ENCODE peak calls at places on chromosome 1, in eight cellular contexts. One of them, this sample, is unnamed.

GRCh38 chr1:31791131-31791858 is 24.5 kb downstream of the SPOCD1 start:
- DNase-seq in suprapubic skin: no peak
- DNase-seq in breast epithelium: no peak
- DNase-seq in spleen: peak
- DNase-seq in stomach: no peak
- DNase-seq in HepG2: no peak
- DNase-seq in HCT116: no peak
- DNase-seq in transverse colon: no peak
- DNase-seq in this sample: peak

GRCh38 chr1:85148524-85149250 is 52.1 kb downstream of the SYDE2 start:
- DNase-seq in HepG2: no peak
- DNase-seq in stomach: no peak
- DNase-seq in suprapubic skin: no peak
- DNase-seq in HCT116: no peak
- DNase-seq in breast epithelium: no peak
- DNase-seq in spleen: no peak
- DNase-seq in transverse colon: no peak
- DNase-seq in this sample: no peak

GRCh38 chr1:33966346-33967141 is 102.7 kb downstream of the HMGB4 start:
- DNase-seq in suprapubic skin: no peak
- DNase-seq in spleen: no peak
- DNase-seq in HepG2: no peak
- DNase-seq in transverse colon: no peak
- DNase-seq in breast epithelium: no peak
- DNase-seq in HCT116: no peak
- DNase-seq in stomach: no peak
- DNase-seq in this sample: no peak

GRCh38 chr1:200483491-200484143 is 73.8 kb upstream of the ZNF281 start:
- DNase-seq in HepG2: peak
- DNase-seq in stomach: peak
- DNase-seq in HCT116: peak
- DNase-seq in spleen: no peak
- DNase-seq in suprapubic skin: no peak
- DNase-seq in transverse colon: no peak
- DNase-seq in breast epithelium: no peak
- DNase-seq in this sample: no peak

GRCh38 chr1:172719694-172720138 is 60.8 kb downstream of the FASLG start:
- DNase-seq in breast epithelium: no peak
- DNase-seq in transverse colon: no peak
- DNase-seq in stomach: no peak
- DNase-seq in spleen: no peak
- DNase-seq in HCT116: peak
- DNase-seq in suprapubic skin: no peak
- DNase-seq in HepG2: peak
- DNase-seq in this sample: no peak

GRCh38 chr1:153790996-153791855 is 16.0 kb downstream of the SLC27A3 start:
- DNase-seq in suprapubic skin: no peak
- DNase-seq in transverse colon: peak
- DNase-seq in breast epithelium: no peak
- DNase-seq in spleen: peak
- DNase-seq in HCT116: no peak
- DNase-seq in HepG2: no peak
- DNase-seq in stomach: no peak
- DNase-seq in this sample: no peak

GRCh38 chr1:10561955-10562354 is 87.2 kb downstream of the PEX14 start:
- DNase-seq in transverse colon: no peak
- DNase-seq in HepG2: no peak
- DNase-seq in suprapubic skin: no peak
- DNase-seq in spleen: no peak
- DNase-seq in HCT116: peak
- DNase-seq in stomach: no peak
- DNase-seq in breast epithelium: no peak
- DNase-seq in this sample: no peak

GRCh38 chr1:14809186-14809981 is 210.9 kb downstream of the KAZN start:
- DNase-seq in transverse colon: no peak
- DNase-seq in spleen: no peak
- DNase-seq in HCT116: no peak
- DNase-seq in suprapubic skin: no peak
- DNase-seq in stomach: no peak
- DNase-seq in breast epithelium: no peak
- DNase-seq in HepG2: no peak
- DNase-seq in this sample: no peak

GRCh38 chr1:182389619-182390047 is 2.0 kb downstream of the GLUL start:
- DNase-seq in breast epithelium: peak
- DNase-seq in spleen: no peak
- DNase-seq in stomach: no peak
- DNase-seq in HCT116: no peak
- DNase-seq in HepG2: peak
- DNase-seq in suprapubic skin: no peak
- DNase-seq in transverse colon: peak
- DNase-seq in this sample: peak

GRCh38 chr1:162587347-162587746 is 25.8 kb downstream of the UAP1 start:
- DNase-seq in breast epithelium: peak
- DNase-seq in stomach: peak
- DNase-seq in spleen: no peak
- DNase-seq in HepG2: no peak
- DNase-seq in HCT116: no peak
- DNase-seq in transverse colon: no peak
- DNase-seq in suprapubic skin: no peak
- DNase-seq in this sample: no peak

GRCh38 chr1:43243299-43243698 is 26.5 kb upstream of the TMEM125 start:
- DNase-seq in HepG2: no peak
- DNase-seq in suprapubic skin: no peak
- DNase-seq in HCT116: no peak
- DNase-seq in breast epithelium: peak
- DNase-seq in spleen: no peak
- DNase-seq in transverse colon: no peak
- DNase-seq in stomach: no peak
- DNase-seq in this sample: no peak

GRCh38 chr1:36248250-36248894 is 24.1 kb downstream of the THRAP3 start:
- DNase-seq in breast epithelium: peak
- DNase-seq in HCT116: peak
- DNase-seq in suprapubic skin: no peak
- DNase-seq in stomach: peak
- DNase-seq in transverse colon: peak
- DNase-seq in spleen: no peak
- DNase-seq in HepG2: peak
- DNase-seq in this sample: peak
- TF ChIP-seq POLR2AphosphoS5 in breast epithelium: peak
- TF ChIP-seq POLR2AphosphoS5 in HCT116: no peak
- TF ChIP-seq POLR2AphosphoS5 in suprapubic skin: no peak
- TF ChIP-seq POLR2AphosphoS5 in stomach: peak
- TF ChIP-seq POLR2AphosphoS5 in transverse colon: no peak
- TF ChIP-seq POLR2AphosphoS5 in spleen: no peak
- TF ChIP-seq POLR2AphosphoS5 in HepG2: no peak
- TF ChIP-seq POLR2AphosphoS5 in this sample: peak

GRCh38 chr1:63069214-63069613 is 253.2 kb upstream of the FOXD3 start:
- DNase-seq in HCT116: no peak
- DNase-seq in transverse colon: no peak
- DNase-seq in breast epithelium: no peak
- DNase-seq in HepG2: no peak
- DNase-seq in suprapubic skin: no peak
- DNase-seq in spleen: no peak
- DNase-seq in stomach: no peak
- DNase-seq in this sample: no peak

GRCh38 chr1:63068626-63069025 is 253.7 kb upstream of the FOXD3 start:
- DNase-seq in HepG2: no peak
- DNase-seq in transverse colon: no peak
- DNase-seq in HCT116: no peak
- DNase-seq in suprapubic skin: no peak
- DNase-seq in stomach: no peak
- DNase-seq in breast epithelium: no peak
- DNase-seq in spleen: no peak
- DNase-seq in this sample: no peak

GRCh38 chr1:63074321-63074720 is 248.0 kb upstream of the FOXD3 start:
- DNase-seq in suprapubic skin: no peak
- DNase-seq in transverse colon: no peak
- DNase-seq in HepG2: no peak
- DNase-seq in breast epithelium: no peak
- DNase-seq in HCT116: no peak
- DNase-seq in stomach: no peak
- DNase-seq in spleen: no peak
- DNase-seq in this sample: peak

GRCh38 chr1:63073530-63074306 is 248.6 kb upstream of the FOXD3 start:
- DNase-seq in HCT116: no peak
- DNase-seq in breast epithelium: no peak
- DNase-seq in transverse colon: no peak
- DNase-seq in HepG2: no peak
- DNase-seq in suprapubic skin: no peak
- DNase-seq in stomach: no peak
- DNase-seq in spleen: no peak
- DNase-seq in this sample: no peak
- TF ChIP-seq CTCF in HCT116: no peak
- TF ChIP-seq CTCF in breast epithelium: no peak
- TF ChIP-seq CTCF in transverse colon: no peak
- TF ChIP-seq CTCF in HepG2: no peak
- TF ChIP-seq CTCF in suprapubic skin: no peak
- TF ChIP-seq CTCF in stomach: no peak
- TF ChIP-seq CTCF in spleen: no peak
- TF ChIP-seq CTCF in this sample: no peak

GRCh38 chr1:150268706-150269403 is at the start of gene APH1A:
- DNase-seq in spleen: peak
- DNase-seq in transverse colon: peak
- DNase-seq in HepG2: peak
- DNase-seq in breast epithelium: peak
- DNase-seq in HCT116: peak
- DNase-seq in stomach: peak
- DNase-seq in suprapubic skin: peak
- DNase-seq in this sample: peak
- TF ChIP-seq POLR2A in spleen: peak
- TF ChIP-seq POLR2A in transverse colon: peak
- TF ChIP-seq POLR2A in HepG2: peak
- TF ChIP-seq POLR2A in breast epithelium: peak
- TF ChIP-seq POLR2A in HCT116: no peak
- TF ChIP-seq POLR2A in stomach: no peak
- TF ChIP-seq POLR2A in suprapubic skin: no peak
- TF ChIP-seq POLR2A in this sample: peak

GRCh38 chr1:117815105-117815812 is 114.2 kb downstream of the GDAP2 start:
- DNase-seq in transverse colon: no peak
- DNase-seq in spleen: no peak
- DNase-seq in HepG2: no peak
- DNase-seq in stomach: no peak
- DNase-seq in breast epithelium: no peak
- DNase-seq in HCT116: no peak
- DNase-seq in suprapubic skin: no peak
- DNase-seq in this sample: no peak

GRCh38 chr1:117812868-117813511 is 116.4 kb downstream of the GDAP2 start:
- DNase-seq in breast epithelium: no peak
- DNase-seq in HCT116: no peak
- DNase-seq in spleen: no peak
- DNase-seq in transverse colon: no peak
- DNase-seq in suprapubic skin: no peak
- DNase-seq in HepG2: peak
- DNase-seq in stomach: no peak
- DNase-seq in this sample: no peak

GRCh38 chr1:117810553-117810952 is 118.9 kb downstream of the GDAP2 start:
- DNase-seq in breast epithelium: no peak
- DNase-seq in stomach: no peak
- DNase-seq in transverse colon: no peak
- DNase-seq in suprapubic skin: no peak
- DNase-seq in HCT116: no peak
- DNase-seq in HepG2: no peak
- DNase-seq in spleen: no peak
- DNase-seq in this sample: no peak

DNA sequence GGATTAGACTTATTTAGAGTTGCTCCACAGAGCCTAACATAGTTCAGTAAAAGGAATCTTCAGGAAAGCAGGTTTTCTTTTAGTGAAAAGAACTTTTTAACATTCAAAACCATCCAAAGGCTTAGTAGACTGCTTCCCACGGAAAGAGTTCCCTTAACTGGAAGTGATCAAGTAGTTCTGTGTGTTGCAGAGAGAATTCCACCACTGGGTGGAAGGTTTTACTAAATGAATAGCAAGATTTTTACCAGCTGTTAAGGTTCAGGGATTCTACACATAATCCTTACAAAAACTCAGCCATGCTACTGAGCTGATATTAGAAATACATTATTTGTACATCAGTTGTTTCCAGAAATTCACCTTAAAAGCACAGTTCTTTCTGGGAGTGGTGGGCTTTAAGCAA is 119.7 kb downstream of the GDAP2 start:
- DNase-seq in transverse colon: no peak
- DNase-seq in suprapubic skin: no peak
- DNase-seq in HepG2: no peak
- DNase-seq in HCT116: no peak
- DNase-seq in breast epithelium: no peak
- DNase-seq in stomach: no peak
- DNase-seq in spleen: no peak
- DNase-seq in this sample: no peak
- TF ChIP-seq POLR2AphosphoS5 in transverse colon: no peak
- TF ChIP-seq POLR2AphosphoS5 in suprapubic skin: no peak
- TF ChIP-seq POLR2AphosphoS5 in HepG2: no peak
- TF ChIP-seq POLR2AphosphoS5 in HCT116: no peak
- TF ChIP-seq POLR2AphosphoS5 in breast epithelium: no peak
- TF ChIP-seq POLR2AphosphoS5 in stomach: no peak
- TF ChIP-seq POLR2AphosphoS5 in spleen: no peak
- TF ChIP-seq POLR2AphosphoS5 in this sample: no peak

This sample was measured in upper lobe of left lung.